ENCODE peak calls at places on chromosomes 3 and 15, in ten cellular contexts. R is sigmoid colon, Q is stomach, V is HL-60, E is spleen, I is SK-N-SH, G is esophagus muscularis mucosa, U is GM23338, O is suprapubic skin, T is transverse colon. X is an unnamed sample.

GRCh38 chr3:114624047-114624445 is 330.2 kb downstream of the TIGIT start:
- DNase-seq in R (peak; percentile 92), Q (no peak), V (no peak), E (no peak), I (no peak), G (peak; percentile 92), U (no peak), O (peak; percentile 69), T (peak; percentile 35), X (no peak)

GRCh38 chr3:136755192-136755591 is 3.0 kb upstream of the STAG1 start:
- DNase-seq in R (no peak), Q (no peak), V (no peak), E (no peak), I (no peak), G (no peak), U (no peak), O (no peak), T (no peak), X (no peak)

GRCh38 chr3:124084398-124084881 is 92.5 kb upstream of the ROPN1 start:
- DNase-seq in R (no peak), Q (no peak), V (no peak), E (no peak), I (no peak), G (no peak), U (no peak), O (no peak), T (no peak), X (no peak)

GRCh38 chr3:11543141-11543947 is 100.4 kb downstream of the VGLL4 start:
- DNase-seq in R (peak; percentile 50), Q (no peak), V (no peak), E (no peak), I (no peak), G (no peak), U (no peak), O (peak; percentile 58), T (no peak), X (no peak)

GRCh38 chr3:124919756-124920155 is 14.8 kb downstream of the MUC13 start:
- DNase-seq in R (no peak), Q (no peak), V (no peak), E (no peak), I (no peak), G (no peak), U (no peak), O (no peak), T (no peak), X (no peak)

GRCh38 chr15:85840079-85840801 is 45.5 kb upstream of the KLHL25 start:
- DNase-seq in R (peak; percentile 89), Q (peak; percentile 95), V (peak; percentile 74), E (peak; percentile 96), I (peak; percentile 91), G (peak; percentile 94), U (peak; percentile 94), O (peak; percentile 85), T (peak; percentile 96), X (no peak)

GRCh38 chr15:43408789-43409188 is 37.9 kb downstream of the TUBGCP4 start:
- DNase-seq in R (no peak), Q (no peak), V (no peak), E (no peak), I (peak; percentile 46), G (no peak), U (no peak), O (no peak), T (no peak), X (no peak)

GRCh38 chr3:56800373-56801150 is 1.2 kb downstream of the ARHGEF3 start:
- DNase-seq in R (no peak), Q (peak; percentile 40), V (no peak), E (peak; percentile 86), I (no peak), G (no peak), U (no peak), O (no peak), T (peak; percentile 45), X (no peak)

GRCh38 chr3:58665410-58665809 is 1.2 kb downstream of the FAM3D start:
- DNase-seq in R (peak; percentile 6), Q (no peak), V (no peak), E (no peak), I (no peak), G (no peak), U (no peak), O (peak; percentile 3), T (no peak), X (no peak)

GRCh38 chr15:57333487-57333886 is 42.8 kb upstream of the CGNL1 start:
- DNase-seq in R (no peak), Q (no peak), V (no peak), E (no peak), I (no peak), G (no peak), U (no peak), O (no peak), T (no peak), X (no peak)

DNA sequence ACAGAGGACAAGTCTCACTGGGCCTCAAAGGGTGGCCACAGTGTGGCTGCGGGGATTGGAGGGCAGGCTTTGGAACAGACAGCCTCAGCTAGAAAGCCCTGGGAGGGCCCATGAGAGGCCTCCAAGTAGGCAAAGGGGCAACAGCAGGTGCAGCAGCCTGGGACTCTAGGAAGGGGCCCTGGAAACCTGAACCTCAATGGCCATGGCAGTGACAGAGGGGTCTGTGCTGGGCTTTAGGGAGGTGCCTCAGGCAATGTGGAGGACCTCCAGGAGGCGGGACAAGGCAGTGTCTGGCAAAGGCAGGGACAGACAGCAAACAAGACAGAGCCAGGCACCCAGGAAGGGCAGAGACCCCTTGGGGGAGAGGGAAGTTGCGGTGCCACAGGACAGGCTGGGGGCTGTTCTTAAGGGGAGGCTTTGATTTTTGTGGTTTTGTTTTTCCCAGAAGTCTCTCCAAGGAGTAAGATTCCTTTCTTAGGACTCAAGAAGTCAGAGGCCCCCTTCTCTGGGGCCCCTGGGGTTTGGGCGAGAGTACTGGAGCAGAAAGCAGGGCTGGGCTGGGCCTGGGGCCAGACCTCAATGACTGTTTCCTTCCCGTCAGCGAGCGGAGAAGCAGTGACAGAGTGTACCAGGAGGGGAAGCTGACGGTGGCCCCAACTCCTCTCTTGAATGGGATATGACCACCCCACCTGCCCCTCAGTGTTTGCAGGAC is 9.7 kb downstream of the STOML1 start:
- DNase-seq in R (peak; percentile 93), Q (peak; percentile 72), V (peak; percentile 59), E (peak; percentile 90), I (no peak), G (peak; percentile 96), U (no peak), O (peak; percentile 91), T (peak; percentile 75), X (no peak)
- TF ChIP-seq POLR2AphosphoS5 in R (no peak), Q (peak; percentile 24), V (no peak), E (peak; percentile 55), I (peak; percentile 20), G (peak; percentile 58), U (no peak), O (no peak), T (peak; percentile 46), X (no peak)

GRCh38 chr3:150577854-150578253 is 25.3 kb upstream of the SELENOT start:
- DNase-seq in R (no peak), Q (no peak), V (no peak), E (no peak), I (no peak), G (no peak), U (no peak), O (no peak), T (no peak), X (no peak)
- TF ChIP-seq CTCF in R (no peak), Q (no peak), V (no peak), E (no peak), I (peak; percentile 28), G (no peak), U (no peak), O (no peak), T (no peak), X (no peak)

DNA sequence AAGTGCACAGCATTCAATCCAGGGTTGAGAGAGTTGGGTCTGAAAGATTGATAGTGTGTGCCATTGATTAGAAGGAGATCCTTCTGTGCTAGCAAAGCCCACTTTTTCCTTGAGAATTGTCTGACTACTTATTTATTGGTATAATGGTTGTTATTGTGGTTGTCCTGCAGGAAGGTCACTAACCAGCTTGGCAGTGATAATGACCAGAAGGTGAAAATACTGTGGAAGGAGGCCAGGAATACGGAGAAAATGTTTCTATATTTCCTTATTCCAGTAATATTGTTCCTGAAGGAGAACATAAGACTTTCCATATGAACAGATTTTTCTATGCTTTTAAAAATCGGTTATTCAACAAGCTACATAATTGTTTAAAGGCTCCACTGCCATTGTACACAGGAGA is 115.8 kb upstream of the CTDSPL start:
- DNase-seq in R (no peak), Q (no peak), V (no peak), E (no peak), I (no peak), G (peak; percentile 66), U (no peak), O (no peak), T (no peak), X (no peak)
- TF ChIP-seq POLR2AphosphoS5 in R (no peak), Q (no peak), V (no peak), E (no peak), I (no peak), G (no peak), U (no peak), O (no peak), T (no peak), X (no peak)

DNA sequence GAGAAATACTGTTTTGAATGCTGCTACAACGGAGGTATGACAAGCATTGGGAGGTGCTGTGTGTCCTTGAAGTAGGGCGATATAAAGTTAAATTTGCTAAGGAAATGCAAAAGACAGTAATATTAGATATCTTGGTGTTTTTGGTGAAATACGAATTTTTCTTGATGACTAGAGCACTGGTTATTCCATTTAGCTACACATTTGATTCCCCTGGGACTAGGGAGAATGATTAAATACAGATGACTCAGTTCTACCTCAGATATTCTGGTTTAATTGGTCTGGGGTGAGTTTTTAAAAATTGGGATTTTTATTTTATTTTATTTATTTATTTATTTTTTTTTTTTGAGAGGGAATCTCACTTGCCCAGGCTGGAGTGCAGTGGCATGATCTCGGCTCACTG is 18.7 kb upstream of the GADL1 start:
- DNase-seq in R (no peak), Q (no peak), V (no peak), E (no peak), I (no peak), G (no peak), U (no peak), O (no peak), T (no peak), X (no peak)
- TF ChIP-seq CTCF in R (no peak), Q (no peak), V (no peak), E (no peak), I (no peak), G (no peak), U (no peak), O (no peak), T (no peak), X (no peak)

DNA sequence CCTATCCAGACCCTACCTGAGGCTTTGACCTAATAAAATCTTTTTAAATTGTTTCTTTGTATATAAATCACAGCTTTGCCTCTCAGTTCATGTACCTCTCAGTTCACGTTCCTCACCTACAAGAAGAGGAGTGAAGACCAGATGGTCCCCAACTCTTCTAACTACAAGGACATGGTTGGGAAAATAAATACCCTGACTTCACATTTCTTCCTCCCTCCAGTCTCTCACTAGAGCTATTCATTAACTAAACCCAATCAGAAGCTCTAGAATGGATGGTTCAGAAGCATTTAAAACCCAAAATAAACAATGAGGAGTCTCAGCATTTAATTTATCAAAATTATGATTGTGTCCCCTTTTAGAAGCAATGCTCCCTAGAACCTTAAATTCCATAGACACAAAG is 97.3 kb upstream of the AGTR1 start:
- DNase-seq in R (no peak), Q (no peak), V (no peak), E (no peak), I (no peak), G (no peak), U (no peak), O (no peak), T (no peak), X (no peak)
- TF ChIP-seq POLR2AphosphoS5 in R (no peak), Q (no peak), V (no peak), E (no peak), I (no peak), G (no peak), U (no peak), O (no peak), T (no peak), X (no peak)

X was measured in Panc1.